ENCODE peak calls at places on chromosomes 16 and 17, in six cellular contexts. G, D, S, Q, B and L are unnamed samples.

GRCh38 chr16:22161999-22162657 is at the start of gene SDR42E2:
- DNase-seq in G (peak; percentile 31), D (no peak), S (peak; percentile 57), Q (no peak), B (peak; percentile 37), L (no peak)

GRCh38 chr17:8726477-8726876 is 18.2 kb downstream of the CCDC42 start:
- DNase-seq in G (no peak), D (no peak), S (no peak), Q (no peak), B (no peak), L (no peak)

GRCh38 chr17:75091855-75092327 is 4.1 kb downstream of the SLC16A5 start:
- DNase-seq in G (peak; percentile 61), D (no peak), S (peak; percentile 79), Q (no peak), B (no peak), L (no peak)

GRCh38 chr17:44556854-44557606 is at the start of gene FZD2:
- DNase-seq in G (peak; percentile 73), D (peak; percentile 93), S (peak; percentile 62), Q (peak; percentile 63), B (peak; percentile 85), L (peak; percentile 86)

GRCh38 chr17:80802626-80803450 is 188.8 kb upstream of the CHMP6 start:
- DNase-seq in G (no peak), D (no peak), S (peak; percentile 31), Q (peak; percentile 50), B (no peak), L (peak; percentile 48)

GRCh38 chr17:19482571-19482970 is 51.1 kb upstream of the SLC47A1 start:
- DNase-seq in G (no peak), D (no peak), S (no peak), Q (no peak), B (no peak), L (no peak)

GRCh38 chr17:52136173-52136572 is 22.3 kb downstream of the CA10 start:
- DNase-seq in G (no peak), D (no peak), S (no peak), Q (no peak), B (no peak), L (no peak)

GRCh38 chr17:76540381-76541300 is 797 bp downstream of the PRCD start:
- DNase-seq in G (peak; percentile 92), D (peak; percentile 88), S (peak; percentile 82), Q (peak; percentile 93), B (peak; percentile 96), L (peak; percentile 88)

GRCh38 chr17:7897773-7898172 is 9.2 kb downstream of the CHD3 start:
- DNase-seq in G (no peak), D (peak; percentile 19), S (no peak), Q (no peak), B (no peak), L (no peak)

GRCh38 chr17:83073389-83074063 is 5.9 kb upstream of the METRNL start:
- DNase-seq in G (peak; percentile 77), D (no peak), S (peak; percentile 92), Q (no peak), B (no peak), L (no peak)

GRCh38 chr17:74711058-74711824 is 1.5 kb downstream of the CD300LF start:
- DNase-seq in G (no peak), D (no peak), S (no peak), Q (no peak), B (no peak), L (peak; percentile 58)

GRCh38 chr16:3825103-3825502 is 55.4 kb downstream of the CREBBP start:
- DNase-seq in G (no peak), D (no peak), S (no peak), Q (no peak), B (no peak), L (no peak)

GRCh38 chr17:77959926-77960521 is 1.5 kb downstream of the TNRC6C start:
- DNase-seq in G (no peak), D (no peak), S (no peak), Q (no peak), B (peak; percentile 6), L (no peak)

GRCh38 chr17:62825182-62825581 is 17.1 kb upstream of the MARCHF10 start:
- DNase-seq in G (no peak), D (no peak), S (no peak), Q (no peak), B (no peak), L (no peak)

GRCh38 chr17:29138184-29138955 is 41.8 kb downstream of the MYO18A start:
- DNase-seq in G (no peak), D (no peak), S (no peak), Q (no peak), B (no peak), L (no peak)

GRCh38 chr17:82831818-82832200 is 8.0 kb downstream of the ZNF750 start:
- DNase-seq in G (no peak), D (no peak), S (peak; percentile 37), Q (no peak), B (peak; percentile 48), L (no peak)

GRCh38 chr17:17235212-17236174 is 1.5 kb downstream of the FLCN start:
- DNase-seq in G (no peak), D (peak; percentile 21), S (no peak), Q (no peak), B (peak; percentile 72), L (peak; percentile 76)

GRCh38 chr17:17236295-17237025 is 508 bp downstream of the FLCN start:
- DNase-seq in G (no peak), D (peak; percentile 15), S (peak; percentile 60), Q (no peak), B (peak; percentile 42), L (no peak)

GRCh38 chr17:17239832-17240231 is 2.9 kb upstream of the FLCN start:
- DNase-seq in G (no peak), D (no peak), S (no peak), Q (no peak), B (no peak), L (no peak)

GRCh38 chr17:17241656-17242055 is 4.7 kb upstream of the FLCN start:
- DNase-seq in G (no peak), D (no peak), S (peak; percentile 13), Q (no peak), B (no peak), L (no peak)

GRCh38 chr17:17237026-17237799 is at the start of gene FLCN:
- DNase-seq in G (peak; percentile 91), D (peak; percentile 92), S (peak; percentile 93), Q (peak; percentile 92), B (peak; percentile 92), L (peak; percentile 98)
- TF ChIP-seq POLR2A in G (peak; percentile 40), D (peak; percentile 90), S (peak; percentile 74), Q (peak; percentile 88), B (peak; percentile 51), L (no peak)

DNA sequence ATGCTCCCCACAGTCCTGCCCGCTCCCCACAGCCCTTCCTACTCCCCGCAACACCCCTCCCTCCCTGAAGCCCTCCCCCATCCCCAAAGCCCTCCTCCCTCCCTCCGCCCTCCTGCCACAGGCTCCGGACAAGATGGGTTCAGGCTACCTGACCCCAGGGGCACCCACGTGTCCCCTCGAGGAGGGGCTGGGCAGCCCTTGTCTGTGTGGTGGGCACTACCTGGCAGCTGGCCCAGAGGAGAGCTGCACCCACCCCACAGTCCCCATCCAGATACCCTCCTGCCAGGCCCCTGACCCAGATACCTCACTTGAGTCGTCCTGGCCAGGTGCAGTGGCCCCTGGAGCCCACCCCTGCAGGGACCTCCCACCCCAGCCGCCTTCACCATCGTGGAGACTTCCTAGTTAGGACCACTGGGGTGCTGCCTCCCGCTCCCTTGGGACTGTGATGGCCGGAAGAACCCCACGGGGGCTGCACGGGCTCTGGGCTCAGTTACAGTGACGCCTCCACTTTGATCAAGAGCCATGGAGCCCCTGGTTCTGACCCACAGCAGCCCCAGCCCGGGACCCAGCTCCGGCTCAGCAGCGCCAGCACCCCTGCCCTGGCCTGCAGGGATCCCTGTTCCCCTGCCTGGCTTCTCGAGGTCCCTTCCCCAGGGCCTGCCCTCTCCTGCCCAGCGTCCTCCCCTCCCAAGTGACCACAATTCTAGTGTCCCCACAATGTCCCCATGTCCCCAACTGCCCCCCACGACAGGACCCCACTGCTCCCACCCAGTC is 806 bp downstream of the PERCC1 start:
- DNase-seq in G (no peak), D (no peak), S (no peak), Q (no peak), B (no peak), L (no peak)
- H3K4me3 ChIP-seq in G (no peak overlapping the region), D (no peak overlapping the region), S (no peak overlapping the region), Q (no peak overlapping the region), B (no peak overlapping the region), L (peak overlapping the region; percentile 21)

GRCh38 chr17:39626171-39626670 is 531 bp upstream of the PPP1R1B start:
- DNase-seq in G (no peak), D (no peak), S (no peak), Q (no peak), B (no peak), L (peak; percentile 63)
- H3K27me3 ChIP-seq in G (peaks cover 39% of the 10 kb centered on the region), D (peaks cover 54% of the 10 kb centered on the region), S (no peaks in the 10 kb centered on the region), Q (no peaks in the 10 kb centered on the region), B (peaks cover 15% of the 10 kb centered on the region), L (peaks cover 35% of the 10 kb centered on the region)

GRCh38 chr16:30980434-30980833 is 4.6 kb upstream of the HSD3B7 start:
- DNase-seq in G (no peak), D (no peak), S (no peak), Q (no peak), B (no peak), L (no peak)
- TF ChIP-seq POLR2A in G (no peak), D (no peak), S (no peak), Q (no peak), B (no peak), L (no peak)

GRCh38 chr16:55660776-55661175 is 5.0 kb downstream of the SLC6A2 start:
- DNase-seq in G (no peak), D (no peak), S (no peak), Q (no peak), B (no peak), L (no peak)
- H3K4me3 ChIP-seq in G (no peak overlapping the region), D (no peak overlapping the region), S (no peak overlapping the region), Q (no peak overlapping the region), B (no peak overlapping the region), L (no peak overlapping the region)

GRCh38 chr16:82263456-82264159 is 93.6 kb upstream of the MPHOSPH6 start:
- DNase-seq in G (peak; percentile 68), D (peak; percentile 68), S (no peak), Q (peak; percentile 54), B (peak; percentile 57), L (no peak)
- H3K27me3 ChIP-seq in G (no peaks in the 10 kb centered on the region), D (no peaks in the 10 kb centered on the region), S (no peaks in the 10 kb centered on the region), Q (no peaks in the 10 kb centered on the region), B (no peaks in the 10 kb centered on the region), L (peaks cover 18% of the 10 kb centered on the region)